ENCODE peak calls at places on chromosome 6, in six cellular contexts. I, Y, R, A, J and P are unnamed samples.

GRCh38 chr6:71245265-71246049 is 43.2 kb upstream of the OGFRL1 start:
- DNase-seq in I (no peak), Y (no peak), R (no peak), A (no peak), J (no peak), P (no peak)

GRCh38 chr6:148143771-148144170 is 198.9 kb upstream of the SASH1 start:
- DNase-seq in I (no peak), Y (no peak), R (no peak), A (no peak), J (no peak), P (no peak)

GRCh38 chr6:1797801-1798200 is 188.1 kb downstream of the FOXC1 start:
- DNase-seq in I (no peak), Y (no peak), R (no peak), A (peak; percentile 8), J (no peak), P (no peak)

GRCh38 chr6:22145294-22145693 is 151.5 kb downstream of the PRL start:
- DNase-seq in I (no peak), Y (no peak), R (no peak), A (no peak), J (no peak), P (no peak)

GRCh38 chr6:135851442-135852271 is at the start of gene PDE7B:
- DNase-seq in I (peak; percentile 58), Y (peak; percentile 84), R (peak; percentile 5), A (peak; percentile 97), J (peak; percentile 94), P (peak; percentile 53)

GRCh38 chr6:21360353-21360752 is 233.2 kb upstream of the SOX4 start:
- DNase-seq in I (no peak), Y (no peak), R (no peak), A (no peak), J (peak; percentile 19), P (no peak)

GRCh38 chr6:104281370-104281769 is 578.3 kb downstream of the HACE1 start:
- DNase-seq in I (no peak), Y (no peak), R (no peak), A (no peak), J (no peak), P (no peak)

GRCh38 chr6:98839788-98840361 is 5.5 kb downstream of the POU3F2 start:
- DNase-seq in I (no peak), Y (no peak), R (no peak), A (peak; percentile 25), J (no peak), P (peak; percentile 36)

GRCh38 chr6:133441491-133441890 is 200.3 kb downstream of the EYA4 start:
- DNase-seq in I (no peak), Y (no peak), R (no peak), A (no peak), J (no peak), P (no peak)

GRCh38 chr6:16674666-16675392 is 86.4 kb downstream of the ATXN1 start:
- DNase-seq in I (no peak), Y (no peak), R (no peak), A (peak; percentile 39), J (peak; percentile 48), P (no peak)

GRCh38 chr6:122735618-122736017 is 43.9 kb upstream of the FABP7 start:
- DNase-seq in I (no peak), Y (no peak), R (no peak), A (no peak), J (no peak), P (no peak)

GRCh38 chr6:150799276-150799805 is 66.2 kb upstream of the MTHFD1L start:
- DNase-seq in I (no peak), Y (no peak), R (no peak), A (no peak), J (no peak), P (no peak)

GRCh38 chr6:68144667-68145066 is 490.4 kb upstream of the ADGRB3 start:
- DNase-seq in I (no peak), Y (no peak), R (no peak), A (no peak), J (no peak), P (no peak)

GRCh38 chr6:42896178-42896719 is 16.8 kb downstream of the RPL7L1 start:
- DNase-seq in I (no peak), Y (no peak), R (no peak), A (no peak), J (no peak), P (no peak)

GRCh38 chr6:45003961-45004360 is 324.2 kb upstream of the RUNX2 start:
- DNase-seq in I (no peak), Y (no peak), R (no peak), A (no peak), J (no peak), P (no peak)

GRCh38 chr6:34904990-34905613 is 16.0 kb downstream of the ANKS1A start:
- DNase-seq in I (no peak), Y (no peak), R (no peak), A (no peak), J (no peak), P (no peak)

GRCh38 chr6:1781152-1781848 is 171.6 kb downstream of the FOXC1 start:
- DNase-seq in I (no peak), Y (no peak), R (no peak), A (no peak), J (no peak), P (no peak)

GRCh38 chr6:40326689-40327404 is 260.3 kb downstream of the LRFN2 start:
- DNase-seq in I (no peak), Y (no peak), R (no peak), A (no peak), J (no peak), P (no peak)

GRCh38 chr6:151627689-151628444 is 134.1 kb downstream of the CCDC170 start:
- DNase-seq in I (no peak), Y (no peak), R (no peak), A (no peak), J (no peak), P (no peak)

GRCh38 chr6:52517502-52518278 is 59.2 kb downstream of the TRAM2 start:
- DNase-seq in I (peak; percentile 78), Y (peak; percentile 91), R (no peak), A (peak; percentile 96), J (peak; percentile 98), P (peak; percentile 26)

GRCh38 chr6:131914234-131914633 is 36.9 kb downstream of the CCN2 start:
- DNase-seq in I (no peak), Y (no peak), R (no peak), A (no peak), J (peak; percentile 50), P (no peak)

DNA sequence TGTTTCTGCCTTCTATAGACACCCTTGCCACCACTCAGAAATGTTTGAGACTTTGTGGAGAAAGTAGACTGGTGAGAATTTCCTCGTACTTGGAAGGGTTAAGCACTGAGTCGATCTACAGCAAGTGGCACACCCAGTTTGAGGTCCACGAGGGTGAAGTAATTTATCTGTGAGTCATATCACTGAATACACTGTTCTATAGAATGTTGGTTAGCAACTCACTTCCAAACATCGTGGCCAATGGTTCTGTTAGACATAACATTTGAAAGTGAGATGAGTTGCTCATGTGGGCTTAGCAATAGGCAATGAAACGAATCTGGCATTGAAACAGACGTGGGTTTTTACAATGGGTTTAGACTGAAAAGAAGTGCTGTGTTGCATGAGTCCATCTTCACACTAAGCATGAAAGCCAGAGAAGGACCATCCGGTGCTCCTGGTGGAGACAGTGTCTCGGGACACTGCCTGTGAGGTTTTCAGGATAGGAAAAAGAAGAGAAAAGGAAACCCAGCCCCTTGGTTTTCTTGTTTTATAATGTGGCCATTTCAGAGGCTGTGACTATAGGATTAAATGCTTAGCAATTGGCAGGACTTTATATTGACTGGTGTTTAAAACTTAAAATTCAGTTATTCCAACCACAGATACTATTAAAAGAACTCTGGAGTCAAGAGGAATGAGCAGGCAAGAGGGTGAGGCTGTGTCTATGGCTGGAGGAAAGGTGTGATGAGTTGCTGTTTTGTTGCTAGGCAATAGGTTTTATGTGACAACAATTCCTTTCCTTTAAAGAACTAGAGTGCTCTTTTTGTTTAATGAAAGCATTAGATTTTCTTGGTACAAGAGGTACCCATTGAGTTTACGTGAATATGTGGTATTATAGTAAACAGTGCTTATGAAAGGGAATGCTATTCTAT is 31.0 kb upstream of the EZR start:
- DNase-seq in I (peak; percentile 41), Y (no peak), R (peak; percentile 40), A (peak; percentile 94), J (peak; percentile 97), P (no peak)
- H3K27ac ChIP-seq in I (peak overlapping the region; percentile 79), Y (no peak overlapping the region), R (peak overlapping the region; percentile 78), A (peak overlapping the region; percentile 53), J (peak overlapping the region; percentile 93), P (no peak overlapping the region)

GRCh38 chr6:163310973-163311383 is 103.5 kb upstream of the QKI start:
- DNase-seq in I (no peak), Y (no peak), R (no peak), A (no peak), J (no peak), P (no peak)

GRCh38 chr6:163311830-163312229 is 102.7 kb upstream of the QKI start:
- DNase-seq in I (no peak), Y (no peak), R (no peak), A (peak; percentile 6), J (peak; percentile 37), P (no peak)

GRCh38 chr6:163308629-163309276 is 105.8 kb upstream of the QKI start:
- DNase-seq in I (no peak), Y (no peak), R (no peak), A (no peak), J (no peak), P (no peak)

GRCh38 chr6:163310096-163310972 is 104.2 kb upstream of the QKI start:
- DNase-seq in I (no peak), Y (no peak), R (no peak), A (no peak), J (no peak), P (no peak)

DNA sequence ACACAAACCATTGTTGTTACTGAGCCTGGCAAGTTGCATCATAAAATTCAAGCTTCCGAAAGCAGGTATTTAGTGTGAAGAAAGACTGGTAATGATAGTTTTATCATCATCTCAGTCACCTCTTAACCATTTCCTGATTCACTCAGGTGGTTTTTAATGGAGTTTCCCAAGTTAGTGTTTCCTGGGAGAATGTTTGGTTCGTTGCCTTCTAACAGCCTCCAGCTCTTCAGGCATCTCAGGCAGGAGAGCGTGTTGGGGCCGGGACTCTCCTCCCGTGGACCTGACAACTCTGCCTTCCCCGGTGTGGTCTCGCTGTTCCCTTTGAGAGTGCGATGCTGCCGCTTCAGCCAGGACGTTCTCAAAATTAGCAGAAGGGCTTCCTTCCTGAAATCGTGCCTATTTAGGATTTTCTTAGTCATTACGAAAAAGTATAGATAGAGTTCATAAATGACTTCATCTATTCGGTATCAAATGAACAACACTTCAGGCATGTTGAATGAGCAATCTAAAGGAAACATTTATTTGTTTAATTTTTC is 105.0 kb upstream of the QKI start:
- DNase-seq in I (no peak), Y (no peak), R (no peak), A (no peak), J (no peak), P (no peak)
- H3K27ac ChIP-seq in I (no peak overlapping the region), Y (no peak overlapping the region), R (no peak overlapping the region), A (no peak overlapping the region), J (peak overlapping the region; percentile 55), P (peak overlapping the region; percentile 87)

DNA sequence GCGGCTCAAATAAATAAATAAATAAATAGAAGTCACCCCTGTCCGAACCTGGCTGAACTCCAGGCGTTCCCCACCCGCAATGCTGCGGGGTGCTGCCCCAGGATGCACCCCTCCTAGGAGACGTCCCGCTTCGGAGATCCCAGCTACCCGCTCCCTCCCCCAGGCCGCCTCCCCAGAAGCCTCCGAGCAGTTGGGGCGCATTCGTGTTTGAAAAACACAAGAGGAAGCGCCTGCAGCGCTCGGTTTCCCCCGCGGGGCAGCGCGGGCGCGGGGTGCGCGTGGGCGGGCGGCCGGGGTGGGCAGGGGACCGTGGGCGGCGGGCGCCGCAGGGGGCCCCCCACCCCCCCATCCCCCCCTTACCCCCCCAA is 27.3 kb downstream of the SERPINB9 start:
- DNase-seq in I (no peak), Y (no peak), R (no peak), A (no peak), J (no peak), P (no peak)
- H3K27ac ChIP-seq in I (peak overlapping the region; percentile 83), Y (peak overlapping the region; percentile 93), R (peak overlapping the region; percentile 68), A (peak overlapping the region; percentile 66), J (peak overlapping the region; percentile 80), P (peak overlapping the region; percentile 79)

GRCh38 chr6:90168693-90169131 is 127.9 kb downstream of the BACH2 start:
- DNase-seq in I (no peak), Y (no peak), R (no peak), A (peak; percentile 54), J (peak; percentile 3), P (no peak)
- H3K27ac ChIP-seq in I (no peak overlapping the region), Y (no peak overlapping the region), R (no peak overlapping the region), A (no peak overlapping the region), J (no peak overlapping the region), P (no peak overlapping the region)